ENCODE peak calls at places on chromosomes 4 and X, in eight cellular contexts. M is natural killer cell treated with Interleukin-12 subunit alpha and Interleukin-12 subunit beta and Interleukin-15 and Interleukin-18, amount 100 ng/mL, for 72 hours; D is NCI-H1105 treated with DMSO at 0.1 percent for 48 hours; J is ascending aorta; R is A172; O is effector memory CD8-positive, alpha-beta T cell; Z is SW480; N is T1000. I is an unnamed sample.

GRCh38 chr4:165757426-165757825 is 115.6 kb upstream of the TLL1 start:
- DNase-seq in M (no peak), D (no peak), J (no peak), R (no peak), O (no peak), Z (no peak), N (no peak), I (no peak)

GRCh38 chrX:154603438-154604430 is 15.3 kb downstream of the CTAG1B start:
- DNase-seq in M (peak; percentile 20), D (no peak), J (peak; percentile 62), R (peak; percentile 96), O (no peak), Z (peak; percentile 93), N (no peak), I (no peak)

GRCh38 chr4:113162089-113162488 is 112.6 kb downstream of the ANK2 start:
- DNase-seq in M (no peak), D (no peak), J (no peak), R (peak; percentile 8), O (no peak), Z (no peak), N (no peak), I (no peak)

GRCh38 chr4:176238157-176238608 is 30.8 kb downstream of the ASB5 start:
- DNase-seq in M (no peak), D (no peak), J (no peak), R (peak; percentile 25), O (no peak), Z (no peak), N (no peak), I (no peak)

GRCh38 chr4:124711469-124712416 is 789 bp downstream of the ANKRD50 start:
- DNase-seq in M (no peak), D (peak; percentile 55), J (peak; percentile 75), R (peak; percentile 79), O (no peak), Z (peak; percentile 55), N (no peak), I (peak; percentile 80)

GRCh38 chr4:176226736-176227135 is 31.4 kb upstream of the SPATA4 start:
- DNase-seq in M (no peak), D (no peak), J (no peak), R (no peak), O (no peak), Z (no peak), N (no peak), I (no peak)

GRCh38 chrX:38987135-38987780 is 186.0 kb downstream of the MID1IP1 start:
- DNase-seq in M (no peak), D (no peak), J (no peak), R (no peak), O (no peak), Z (peak; percentile 20), N (no peak), I (peak; percentile 46)

GRCh38 chr4:25860586-25861421 is 2.0 kb downstream of the SEL1L3 start:
- DNase-seq in M (no peak), D (no peak), J (peak; percentile 79), R (no peak), O (no peak), Z (no peak), N (no peak), I (no peak)

GRCh38 chrX:7146703-7147430 is 645 bp upstream of the STS start:
- DNase-seq in M (no peak), D (no peak), J (peak; percentile 65), R (peak; percentile 2), O (no peak), Z (no peak), N (no peak), I (no peak)

GRCh38 chrX:39601193-39602085 is 496.3 kb downstream of the BCOR start:
- DNase-seq in M (no peak), D (no peak), J (no peak), R (no peak), O (no peak), Z (no peak), N (no peak), I (no peak)

GRCh38 chr4:71241467-71242401 is 97.1 kb upstream of the SLC4A4 start:
- DNase-seq in M (no peak), D (peak; percentile 65), J (no peak), R (no peak), O (no peak), Z (no peak), N (no peak), I (no peak)

GRCh38 chr4:85370400-85371032 is 104.4 kb upstream of the ARHGAP24 start:
- DNase-seq in M (no peak), D (peak; percentile 70), J (no peak), R (peak; percentile 23), O (no peak), Z (peak; percentile 21), N (peak; percentile 33), I (no peak)

GRCh38 chr4:109432676-109433075 is 939 bp upstream of the SEC24B start:
- DNase-seq in M (no peak), D (no peak), J (no peak), R (peak; percentile 13), O (no peak), Z (no peak), N (no peak), I (no peak)

GRCh38 chr4:99087887-99088484 is 602 bp downstream of the ADH5 start:
- DNase-seq in M (peak; percentile 62), D (peak; percentile 9), J (peak; percentile 88), R (peak; percentile 45), O (no peak), Z (peak; percentile 46), N (no peak), I (peak; percentile 13)

GRCh38 chr4:180610317-180610716 is 1632.9 kb upstream of the TENM3 start:
- DNase-seq in M (no peak), D (no peak), J (no peak), R (peak; percentile 77), O (no peak), Z (peak; percentile 60), N (no peak), I (peak; percentile 37)

GRCh38 chr4:1033840-1034551 is 22.6 kb downstream of the FGFRL1 start:
- DNase-seq in M (no peak), D (no peak), J (peak; percentile 91), R (peak; percentile 52), O (no peak), Z (no peak), N (no peak), I (no peak)

GRCh38 chrX:134173541-134174272 is 63.3 kb upstream of the CCDC160 start:
- DNase-seq in M (no peak), D (no peak), J (no peak), R (no peak), O (no peak), Z (no peak), N (no peak), I (no peak)

GRCh38 chrX:20091499-20091898 is 25.2 kb downstream of the MAP7D2 start:
- DNase-seq in M (no peak), D (no peak), J (no peak), R (no peak), O (no peak), Z (no peak), N (no peak), I (no peak)

GRCh38 chr4:124144302-124144701 is 568.2 kb downstream of the ANKRD50 start:
- DNase-seq in M (no peak), D (peak; percentile 68), J (no peak), R (peak; percentile 10), O (no peak), Z (no peak), N (no peak), I (no peak)

GRCh38 chr4:100581337-100581736 is 63.5 kb upstream of the EMCN start:
- DNase-seq in M (no peak), D (no peak), J (no peak), R (peak; percentile 37), O (no peak), Z (no peak), N (no peak), I (no peak)

GRCh38 chrX:11530621-11531020 is 135.1 kb downstream of the ARHGAP6 start:
- DNase-seq in M (no peak), D (no peak), J (no peak), R (no peak), O (no peak), Z (no peak), N (no peak), I (no peak)

GRCh38 chr4:115515379-115516171 is 402.2 kb upstream of the NDST4 start:
- DNase-seq in M (no peak), D (no peak), J (no peak), R (no peak), O (no peak), Z (no peak), N (no peak), I (peak; percentile 1)

GRCh38 chr4:155079866-155080265 is 128.6 kb upstream of the NPY2R start:
- DNase-seq in M (no peak), D (no peak), J (no peak), R (peak; percentile 44), O (no peak), Z (no peak), N (no peak), I (no peak)

GRCh38 chr4:14465498-14465897 is 536.8 kb upstream of the CPEB2 start:
- DNase-seq in M (no peak), D (no peak), J (no peak), R (no peak), O (no peak), Z (no peak), N (no peak), I (no peak)

GRCh38 chr4:71635094-71635493 is 148.8 kb downstream of the GC start:
- DNase-seq in M (no peak), D (no peak), J (no peak), R (no peak), O (no peak), Z (no peak), N (no peak), I (no peak)

GRCh38 chr4:115090483-115091075 is 22.8 kb downstream of the NDST4 start:
- DNase-seq in M (no peak), D (peak; percentile 68), J (no peak), R (peak; percentile 13), O (no peak), Z (peak; percentile 46), N (no peak), I (peak; percentile 57)

GRCh38 chrX:48600226-48600625 is 2.9 kb downstream of the WDR13 start:
- DNase-seq in M (no peak), D (no peak), J (no peak), R (no peak), O (no peak), Z (no peak), N (no peak), I (no peak)

GRCh38 chrX:51332188-51332942 is at the start of gene NUDT10:
- DNase-seq in M (peak; percentile 62), D (peak; percentile 40), J (peak; percentile 70), R (no peak), O (no peak), Z (no peak), N (no peak), I (peak; percentile 57)

GRCh38 chrX:140723251-140723650 is 13.7 kb downstream of the LINC00632 start:
- DNase-seq in M (no peak), D (no peak), J (no peak), R (no peak), O (no peak), Z (no peak), N (no peak), I (no peak)

GRCh38 chrX:150216716-150217115 is 146.4 kb upstream of the MAMLD1 start:
- DNase-seq in M (no peak), D (no peak), J (no peak), R (no peak), O (no peak), Z (no peak), N (no peak), I (no peak)

GRCh38 chr4:1415681-1415981 is 9.4 kb upstream of the NKX1-1 start:
- DNase-seq in M (no peak), D (no peak), J (no peak), R (no peak), O (no peak), Z (no peak), N (no peak), I (peak; percentile 68)

GRCh38 chr4:106369456-106370060 is 980 bp upstream of the GIMD1 start:
- DNase-seq in M (no peak), D (peak; percentile 5), J (peak; percentile 67), R (peak; percentile 67), O (no peak), Z (peak; percentile 38), N (peak; percentile 34), I (peak; percentile 12)

GRCh38 chrX:134632386-134632785 is 25.9 kb downstream of the PLAC1 start:
- DNase-seq in M (no peak), D (no peak), J (no peak), R (no peak), O (no peak), Z (no peak), N (no peak), I (no peak)

GRCh38 chrX:76159453-76159852 is 13.4 kb upstream of the PBDC1 start:
- DNase-seq in M (no peak), D (no peak), J (no peak), R (no peak), O (no peak), Z (no peak), N (no peak), I (no peak)

I was measured in NCI-H146.